ENCODE peak calls at places on chromosome 5, in four cellular contexts. V, O, M and N are unnamed samples.

GRCh38 chr5:93582677-93583524 is at the start of gene NR2F1:
- DNase-seq in O (peak; percentile 91), M (no peak), V (peak; percentile 99), N (no peak)

GRCh38 chr5:158797498-158797845 is 302.2 kb downstream of the EBF1 start:
- DNase-seq in V (no peak), M (no peak), O (no peak), N (no peak)

GRCh38 chr5:124654418-124654817 is 92.0 kb downstream of the ZNF608 start:
- DNase-seq in M (no peak), V (no peak), O (no peak), N (no peak)

GRCh38 chr5:39172593-39172992 is 46.8 kb downstream of the FYB1 start:
- DNase-seq in V (no peak), M (no peak), O (no peak), N (no peak)

GRCh38 chr5:1832511-1833250 is 31.5 kb downstream of the NDUFS6 start:
- DNase-seq in O (no peak), M (peak; percentile 38), V (no peak), N (no peak)

GRCh38 chr5:88544131-88544530 is 275.5 kb upstream of the TMEM161B start:
- DNase-seq in M (no peak), O (no peak), V (no peak), N (no peak)

GRCh38 chr5:149471406-149472183 is 79.6 kb downstream of the CSNK1A1 start:
- DNase-seq in V (no peak), M (no peak), O (no peak), N (peak; percentile 70)

GRCh38 chr5:110625376-110625999 is 101.0 kb downstream of the TMEM232 start:
- DNase-seq in V (peak; percentile 18), O (no peak), M (no peak), N (no peak)

GRCh38 chr5:151315998-151316597 is 12.5 kb upstream of the SLC36A3 start:
- DNase-seq in M (peak; percentile 75), V (peak; percentile 27), O (peak; percentile 85), N (peak; percentile 80)

GRCh38 chr5:140631831-140632365 is 1.1 kb downstream of the CD14 start:
- DNase-seq in V (no peak), O (no peak), M (peak; percentile 67), N (no peak)

GRCh38 chr5:16842916-16843315 is 93.2 kb downstream of the MYO10 start:
- DNase-seq in V (no peak), M (no peak), O (no peak), N (no peak)

GRCh38 chr5:16841416-16841815 is 94.7 kb downstream of the MYO10 start:
- DNase-seq in O (no peak), M (no peak), V (no peak), N (no peak)

GRCh38 chr5:16849821-16850220 is 86.3 kb downstream of the MYO10 start:
- DNase-seq in M (no peak), V (no peak), O (no peak), N (no peak)

GRCh38 chr5:16849181-16849580 is 86.9 kb downstream of the MYO10 start:
- DNase-seq in M (no peak), O (no peak), V (no peak), N (no peak)

GRCh38 chr5:16844952-16845351 is 91.1 kb downstream of the MYO10 start:
- DNase-seq in M (no peak), O (no peak), V (no peak), N (no peak)
- TF ChIP-seq CTCF in M (peak; percentile 13), O (no peak), V (peak; percentile 9), N (no peak)

GRCh38 chr5:176660530-176660859 is 13.2 kb downstream of the TSPAN17 start:
- DNase-seq in O (no peak), V (no peak), M (no peak), N (no peak)

GRCh38 chr5:176661676-176662075 is 14.4 kb downstream of the TSPAN17 start:
- DNase-seq in O (no peak), V (no peak), M (no peak), N (no peak)

GRCh38 chr5:176662371-176663333 is 15.4 kb downstream of the TSPAN17 start:
- DNase-seq in O (no peak), M (peak; percentile 44), V (no peak), N (no peak)

GRCh38 chr5:176659860-176660461 is 12.7 kb downstream of the TSPAN17 start:
- DNase-seq in O (no peak), M (no peak), V (no peak), N (no peak)

GRCh38 chr5:176660860-176661641 is 13.8 kb downstream of the TSPAN17 start:
- DNase-seq in M (peak; percentile 81), O (peak; percentile 20), V (no peak), N (peak; percentile 31)
- TF ChIP-seq CTCF in M (peak; percentile 98), O (peak; percentile 90), V (peak; percentile 98), N (peak; percentile 82)

GRCh38 chr5:83724915-83725314 is 4.3 kb upstream of the HAPLN1 start:
- DNase-seq in V (no peak), O (no peak), M (no peak), N (no peak)

GRCh38 chr5:83720805-83721431 is at the start of gene HAPLN1:
- DNase-seq in M (no peak), V (no peak), O (no peak), N (no peak)

GRCh38 chr5:83724001-83724400 is 3.3 kb upstream of the HAPLN1 start:
- DNase-seq in M (no peak), O (no peak), V (no peak), N (no peak)

GRCh38 chr5:83718936-83719495 is 1.6 kb downstream of the HAPLN1 start:
- DNase-seq in O (no peak), M (no peak), V (no peak), N (no peak)

DNA sequence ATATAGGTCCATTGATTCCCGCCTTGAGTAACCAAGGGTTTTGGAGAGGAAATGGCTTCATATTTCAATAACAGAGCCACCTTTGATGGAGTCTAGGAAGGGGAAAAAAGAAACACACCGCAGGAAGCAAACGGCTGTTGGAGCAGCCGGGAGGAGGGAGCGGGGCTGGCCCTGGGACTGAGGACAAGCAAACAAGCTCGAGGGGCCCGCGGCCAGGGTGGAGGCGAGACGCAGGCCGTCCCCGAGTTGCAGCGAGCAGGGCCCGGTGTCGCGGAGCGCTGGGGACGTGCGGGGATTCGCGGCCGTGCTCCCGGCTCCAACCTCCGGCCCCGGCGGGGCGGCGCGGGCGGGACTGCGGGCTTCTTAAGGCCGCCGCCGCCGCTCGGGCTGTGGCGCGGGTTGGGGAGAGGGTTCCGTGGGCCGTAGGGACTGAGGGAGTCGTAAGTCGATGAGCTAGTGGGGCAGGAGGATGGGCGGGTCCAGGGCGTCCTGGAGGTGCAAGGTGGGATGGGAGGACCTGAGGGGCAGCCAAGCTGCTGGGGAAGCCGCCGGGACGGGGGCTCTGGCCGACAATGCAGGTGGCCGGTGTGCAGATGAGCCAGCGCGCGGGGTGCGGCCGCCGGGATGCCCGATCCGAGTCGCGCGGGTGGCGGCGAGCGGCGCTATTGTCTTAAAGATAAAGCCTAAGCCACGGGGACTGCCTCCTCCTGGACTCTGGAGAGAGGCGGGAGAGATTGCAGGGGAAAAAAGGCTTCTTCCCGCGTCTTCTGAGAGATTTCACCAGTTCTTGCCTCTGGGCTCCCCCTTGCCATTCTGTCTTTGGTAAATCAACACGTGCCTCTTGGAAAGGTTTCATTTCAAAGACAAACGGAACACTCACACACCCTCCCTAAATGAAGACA is 1.5 kb upstream of the HAPLN1 start:
- DNase-seq in V (peak; percentile 10), M (peak; percentile 61), O (peak; percentile 33), N (no peak)
- TF ChIP-seq CTCF in V (peak; percentile 50), M (peak; percentile 24), O (peak; percentile 36), N (no peak)

DNA sequence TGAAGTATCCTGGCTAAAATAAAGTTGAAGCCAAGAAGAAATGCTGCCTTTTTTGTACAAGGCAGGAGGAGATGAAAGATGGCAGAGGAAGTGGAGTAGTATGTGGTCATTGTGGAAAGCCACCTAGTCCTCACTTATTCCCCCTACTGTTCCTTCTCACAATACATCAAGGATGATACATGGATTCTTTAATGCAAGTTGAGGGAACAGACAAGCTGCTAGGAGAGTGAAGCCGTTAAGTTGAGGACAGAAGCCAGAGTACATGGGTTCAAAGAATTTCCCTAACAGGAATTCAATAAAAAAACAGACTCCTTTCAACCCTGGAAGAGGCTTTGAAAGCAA is 73.8 kb downstream of the MRPS27 start:
- DNase-seq in M (no peak), O (no peak), V (no peak), N (no peak)
- TF ChIP-seq CTCF in M (no peak), O (peak; percentile 34), V (peak; percentile 47), N (no peak)

GRCh38 chr5:64149268-64149667 is 16.4 kb upstream of the RNF180 start:
- DNase-seq in O (no peak), V (no peak), M (no peak), N (no peak)

GRCh38 chr5:64149857-64150521 is 15.7 kb upstream of the RNF180 start:
- DNase-seq in V (no peak), O (no peak), M (no peak), N (no peak)

GRCh38 chr5:64144429-64145215 is 21.0 kb upstream of the RNF180 start:
- DNase-seq in M (no peak), V (peak; percentile 8), O (no peak), N (no peak)

GRCh38 chr5:64147379-64147778 is 18.3 kb upstream of the RNF180 start:
- DNase-seq in O (no peak), V (no peak), M (no peak), N (no peak)

GRCh38 chr5:64147849-64148441 is 17.7 kb upstream of the RNF180 start:
- DNase-seq in V (peak; percentile 7), M (peak; percentile 61), O (peak; percentile 64), N (peak; percentile 56)
- TF ChIP-seq CTCF in V (peak; percentile 88), M (peak; percentile 78), O (peak; percentile 71), N (peak; percentile 61)

DNA sequence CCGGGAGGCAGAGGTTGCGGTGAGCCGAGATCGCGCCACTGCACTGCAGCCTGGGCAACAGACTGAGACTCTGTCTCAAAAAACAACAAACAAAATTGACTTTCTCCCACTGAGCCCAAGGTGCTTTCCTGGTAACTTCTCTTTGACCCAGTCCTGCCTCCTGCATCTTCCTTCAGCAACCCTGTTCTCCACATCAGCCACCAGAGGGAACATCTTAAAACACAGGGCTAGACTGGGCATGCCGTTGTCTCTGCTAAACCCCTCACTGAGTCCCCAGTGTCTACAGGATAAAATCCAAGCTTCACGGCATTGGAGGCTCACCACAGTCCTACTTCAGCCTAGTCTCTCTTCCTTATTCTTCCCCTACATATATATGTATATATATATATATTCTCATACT is 39.8 kb upstream of the KCNMB1 start:
- DNase-seq in O (no peak), V (no peak), M (no peak), N (no peak)
- TF ChIP-seq CTCF in O (no peak), V (peak; percentile 20), M (no peak), N (no peak)

GRCh38 chr5:181217111-181217804 is 5.8 kb upstream of the TRIM41 start:
- DNase-seq in O (peak; percentile 31), V (no peak), M (no peak), N (no peak)
- TF ChIP-seq CTCF in O (no peak), V (no peak), M (no peak), N (no peak)

GRCh38 chr5:180799902-180800801 is 2.5 kb downstream of the MGAT1 start:
- DNase-seq in O (no peak), M (no peak), V (peak; percentile 54), N (no peak)
- TF ChIP-seq CTCF in O (peak; percentile 11), M (no peak), V (peak; percentile 22), N (peak; percentile 5)

GRCh38 chr5:113495402-113495801 is 7.1 kb upstream of the MCC start:
- DNase-seq in V (no peak), O (no peak), M (no peak), N (no peak)
- TF ChIP-seq CTCF in V (no peak), O (no peak), M (no peak), N (no peak)